ENCODE peak calls at places on chromosomes 16 and 17, in five cellular contexts. R is mammary epithelial cell, K is endothelial cell of umbilical vein, W is astrocyte, I is MM.1S. X is an unnamed sample. For H3K4me1, the result is how much of the 10 kb centered on the place peaks cover.

GRCh38 chr17:38585056-38585804 is 20.5 kb downstream of the SRCIN1 start:
- DNase-seq in R (no peak), I (no peak), K (no peak), W (no peak), X (peak)

GRCh38 chr16:56848955-56849689 is 15.9 kb upstream of the SLC12A3 start:
- DNase-seq in R (peak), K (peak), W (peak), I (no peak), X (no peak)

GRCh38 chr17:48543854-48544355 is 1.0 kb downstream of the HOXB2 start:
- DNase-seq in I (no peak), W (no peak), R (peak), K (no peak), X (no peak)

GRCh38 chr17:77690271-77691161 is 268.0 kb upstream of the TNRC6C start:
- DNase-seq in R (no peak), I (peak), K (no peak), W (no peak), X (no peak)

GRCh38 chr16:48409839-48410610 is 24.8 kb upstream of the SIAH1 start:
- DNase-seq in I (no peak), W (peak), R (peak), K (no peak), X (no peak)

GRCh38 chr17:69287168-69287567 is 39.8 kb downstream of the ABCA5 start:
- DNase-seq in K (no peak), R (peak), I (no peak), W (peak), X (no peak)

GRCh38 chr17:79563237-79564013 is 47.4 kb downstream of the RBFOX3 start:
- DNase-seq in R (peak), I (no peak), K (no peak), W (peak), X (no peak)

GRCh38 chr16:50653633-50654524 is 27.2 kb downstream of the SNX20 start:
- DNase-seq in I (no peak), K (no peak), W (no peak), R (no peak), X (peak)

GRCh38 chr17:44198721-44199552 is 747 bp downstream of the ATXN7L3 start:
- DNase-seq in I (peak), W (no peak), K (peak), R (peak), X (peak)

GRCh38 chr16:57615813-57616212 is 12.6 kb upstream of the ADGRG1 start:
- DNase-seq in K (no peak), R (no peak), W (no peak), I (no peak), X (no peak)

GRCh38 chr17:34306466-34306865 is 12.8 kb upstream of the CCL8 start:
- DNase-seq in I (no peak), R (no peak), W (peak), K (peak), X (peak)

GRCh38 chr17:78946131-78946530 is 20.9 kb upstream of the TIMP2 start:
- DNase-seq in W (no peak), I (no peak), K (no peak), R (no peak), X (no peak)

GRCh38 chr17:78960945-78961344 is 18.8 kb downstream of the LGALS3BP start:
- DNase-seq in K (no peak), I (no peak), W (no peak), R (no peak), X (no peak)

GRCh38 chr17:74373838-74374606 is 6.7 kb downstream of the GPR142 start:
- DNase-seq in W (no peak), I (no peak), K (no peak), R (no peak), X (no peak)

GRCh38 chr16:80841231-80841630 is 36.8 kb upstream of the CDYL2 start:
- DNase-seq in R (no peak), W (no peak), I (no peak), K (no peak), X (no peak)

GRCh38 chr17:62705116-62705515 is 77.6 kb downstream of the MRC2 start:
- DNase-seq in R (no peak), I (no peak), K (peak), W (no peak), X (peak)

GRCh38 chr17:50482110-50482509 is 3.5 kb downstream of the RSAD1 start:
- DNase-seq in W (no peak), R (no peak), I (no peak), K (no peak), X (no peak)

GRCh38 chr17:10060526-10060925 is 137.9 kb downstream of the GAS7 start:
- DNase-seq in W (no peak), K (no peak), R (no peak), I (no peak), X (no peak)

GRCh38 chr17:64538508-64539120 is 31.8 kb downstream of the CEP95 start:
- DNase-seq in K (no peak), I (no peak), R (no peak), W (no peak), X (no peak)

GRCh38 chr17:35977509-35977908 is 3.8 kb downstream of the CCL16 start:
- DNase-seq in I (no peak), R (no peak), K (no peak), W (no peak), X (no peak)

GRCh38 chr16:14301150-14302030 is 230.3 kb downstream of the MRTFB start:
- DNase-seq in I (peak), K (peak), R (peak), W (no peak), X (peak)

GRCh38 chr16:84138824-84139627 is 6.0 kb downstream of the HSDL1 start:
- DNase-seq in W (peak), I (peak), K (no peak), R (no peak), X (peak)

GRCh38 chr17:47324224-47325020 is 667 bp downstream of the EFCAB13 start:
- DNase-seq in I (no peak), W (peak), R (no peak), K (peak), X (peak)

GRCh38 chr17:49209061-49209571 is 1.3 kb downstream of the GNGT2 start:
- DNase-seq in I (no peak), R (peak), K (no peak), W (no peak), X (no peak)

GRCh38 chr16:23145186-23145585 is 4.1 kb downstream of the USP31 start:
- DNase-seq in I (no peak), K (no peak), W (no peak), R (peak), X (peak)

GRCh38 chr16:85350973-85351372 is 238.7 kb upstream of the CIBAR2 start:
- DNase-seq in K (peak), I (no peak), W (peak), R (peak), X (no peak)

GRCh38 chr17:75341784-75342183 is 52.6 kb upstream of the SLC25A19 start:
- DNase-seq in W (no peak), I (no peak), K (no peak), R (no peak), X (no peak)

GRCh38 chr16:79519448-79519847 is 81.1 kb downstream of the MAF start:
- DNase-seq in I (peak), R (no peak), W (no peak), K (no peak), X (no peak)

GRCh38 chr16:11296706-11297491 is 15.8 kb upstream of the PRM1 start:
- DNase-seq in K (no peak), R (peak), I (no peak), W (peak), X (no peak)

GRCh38 chr17:79952915-79953314 is 82.8 kb downstream of the TBC1D16 start:
- DNase-seq in R (no peak), I (no peak), K (no peak), W (no peak), X (no peak)

GRCh38 chr16:89565506-89566372 is 5.3 kb downstream of the RPL13 start:
- DNase-seq in I (peak), R (peak), K (peak), W (peak), X (peak)

GRCh38 chr16:66511615-66512500 is 38.1 kb downstream of the TK2 start:
- DNase-seq in R (peak), K (peak), W (peak), I (no peak), X (peak)

GRCh38 chr17:63950940-63951907 is 19.1 kb upstream of the CD79B start:
- DNase-seq in I (peak), W (no peak), K (no peak), R (peak), X (no peak)

GRCh38 chr16:58563235-58563634 is 47.9 kb downstream of the SETD6 start:
- DNase-seq in W (peak), R (peak), I (no peak), K (peak), X (no peak)

GRCh38 chr16:89700649-89701424 is 668 bp downstream of the SPATA2L start:
- DNase-seq in I (peak), W (no peak), K (peak), R (peak), X (peak)

GRCh38 chr16:49608801-49609200 is 235.2 kb downstream of the C16orf78 start:
- DNase-seq in W (peak), I (no peak), K (peak), R (no peak), X (peak)

GRCh38 chr17:47704116-47704515 is 10.2 kb downstream of the TBKBP1 start:
- DNase-seq in I (no peak), W (no peak), K (no peak), R (no peak), X (no peak)

GRCh38 chr17:74116087-74116717 is 87.3 kb upstream of the RPL38 start:
- DNase-seq in K (no peak), R (peak), I (no peak), W (peak), X (no peak)

DNA sequence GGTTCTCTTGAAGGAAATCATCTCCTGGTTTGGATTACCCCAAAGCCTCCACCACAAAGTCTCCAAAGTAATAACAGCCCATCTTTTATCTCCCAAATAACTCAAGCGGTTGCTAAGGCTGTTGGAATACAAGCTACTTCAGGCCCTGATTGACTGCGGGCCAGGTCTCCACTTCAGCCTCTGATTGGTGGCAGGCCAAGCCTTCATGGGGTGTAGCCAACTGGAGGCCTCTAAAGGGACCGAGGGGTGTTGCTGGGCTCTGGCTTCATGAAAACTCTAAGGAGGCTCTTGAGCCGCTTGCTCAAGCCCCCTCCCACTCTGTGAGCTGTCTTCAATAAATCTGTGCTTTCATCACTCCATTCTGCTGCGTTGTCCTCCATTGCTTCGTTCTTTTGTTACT is 487.2 kb downstream of the XYLT1 start:
- DNase-seq in R (no peak), W (no peak), K (no peak), I (no peak), X (no peak)
- H3K4me1 ChIP-seq in R (under half), W (under half), K (under half), I (under half), X (under half)

DNA sequence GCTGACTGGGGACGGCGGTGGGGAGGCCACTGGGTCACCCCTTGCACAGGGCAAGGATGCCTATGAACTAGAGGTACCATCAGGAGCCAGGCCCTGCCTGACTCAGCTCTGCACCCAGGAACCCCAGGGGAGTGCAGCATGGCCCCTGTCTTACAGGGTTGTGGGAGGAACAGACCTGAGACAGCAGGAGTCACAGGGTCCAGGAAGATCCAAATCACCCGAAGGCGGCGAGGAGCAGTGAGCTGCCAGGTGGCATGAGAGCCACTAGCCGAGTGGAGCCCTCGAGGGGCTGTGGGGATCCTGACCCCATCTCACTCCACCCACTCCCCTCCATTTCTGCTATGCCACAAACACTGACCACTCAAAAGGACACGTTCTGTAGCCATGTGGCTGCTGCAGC is 30.8 kb downstream of the PLD6 start:
- DNase-seq in R (no peak), W (no peak), I (no peak), K (no peak), X (no peak)
- H3K27ac ChIP-seq in R (no peak), W (no peak), I (no peak), K (no peak), X (no peak)

DNA sequence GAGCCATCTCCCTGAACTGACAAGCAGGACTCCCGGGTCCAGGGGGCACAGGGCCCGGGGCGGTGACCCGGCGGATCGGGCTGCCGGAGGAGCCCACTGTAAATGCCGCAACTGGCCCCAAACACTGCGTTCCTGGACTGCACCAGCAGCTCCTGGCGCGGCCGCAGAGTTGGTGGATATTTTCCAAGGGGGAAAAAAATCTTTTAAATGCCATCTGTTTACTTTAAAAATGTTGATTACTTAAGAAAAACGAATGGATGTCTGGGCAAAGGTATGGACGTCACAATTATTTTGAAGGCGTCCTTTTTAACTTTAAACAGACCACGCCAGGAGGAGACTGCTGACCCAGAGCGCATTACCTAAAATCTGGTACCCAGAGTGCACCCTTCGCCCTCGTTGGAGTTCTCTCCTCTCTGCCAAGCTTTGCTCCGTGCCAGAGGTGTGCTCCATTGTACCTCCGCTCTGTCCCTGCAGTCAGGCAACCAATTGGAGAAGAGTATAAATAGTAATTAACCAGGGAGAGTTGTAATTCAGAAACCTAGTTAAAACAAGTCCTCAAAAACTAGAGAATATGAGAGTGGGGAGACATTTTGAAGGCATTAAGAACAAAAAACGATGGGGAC is 3.5 kb downstream of the HS3ST3B1 start:
- DNase-seq in I (no peak), R (no peak), W (no peak), K (no peak), X (no peak)
- TF ChIP-seq EZH2 in I (no peak), R (no peak), W (no peak), K (no peak), X (peak)

DNA sequence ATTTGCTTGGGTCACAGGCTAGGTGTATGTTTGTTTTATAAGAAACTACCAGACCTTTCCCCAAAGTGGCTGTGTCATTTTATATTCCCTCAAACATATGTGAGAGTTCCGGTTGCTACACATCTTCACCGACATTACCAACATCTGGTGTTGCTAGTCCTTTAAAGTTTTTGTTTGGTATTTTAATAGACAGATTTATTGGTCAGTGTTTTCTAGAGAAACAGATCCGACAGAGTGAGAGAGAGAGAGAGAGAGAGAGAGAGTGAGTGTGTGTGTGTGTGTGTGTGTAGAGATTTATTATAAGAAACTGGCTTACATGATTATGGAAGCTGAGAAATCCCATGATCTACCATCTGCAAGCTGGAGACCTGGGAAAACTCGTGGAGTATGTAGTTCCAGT is 31.0 kb downstream of the LDHD start:
- DNase-seq in R (no peak), K (no peak), I (no peak), W (no peak), X (no peak)
- H3K4me1 ChIP-seq in R (under half), K (under half), I (under half), W (under half), X (under half)

GRCh38 chr17:31050948-31051347 is 43.8 kb upstream of the NF1 start:
- DNase-seq in K (no peak), W (no peak), R (no peak), I (no peak), X (no peak)
- H3K27ac ChIP-seq in K (no peak), W (no peak), R (no peak), I (no peak), X (no peak)

GRCh38 chr17:21463204-21463661 is 87.1 kb downstream of the KCNJ12 start:
- DNase-seq in K (no peak), R (no peak), I (no peak), W (no peak), X (no peak)

GRCh38 chr17:21466550-21466949 is 90.4 kb downstream of the KCNJ12 start:
- DNase-seq in I (no peak), R (no peak), W (no peak), K (no peak), X (no peak)

GRCh38 chr17:21464611-21465021 is 88.5 kb downstream of the KCNJ12 start:
- DNase-seq in I (no peak), R (no peak), K (no peak), W (no peak), X (no peak)

GRCh38 chr17:21462259-21462658 is 86.1 kb downstream of the KCNJ12 start:
- DNase-seq in K (no peak), I (no peak), W (no peak), R (no peak), X (peak)

GRCh38 chr17:21463779-21464407 is 87.7 kb downstream of the KCNJ12 start:
- DNase-seq in W (no peak), R (no peak), K (no peak), I (no peak), X (peak)
- TF ChIP-seq EZH2 in W (peak), R (no peak), K (no peak), I (no peak), X (peak)